ENCODE peak calls at places on chromosome 1, in six cellular contexts. One of them, this sample, is unnamed.

GRCh38 chr1:82106672-82107071 is 305.9 kb downstream of the ADGRL2 start:
- DNase-seq in GM12892: no peak
- DNase-seq in H1: no peak
- DNase-seq in K562: no peak
- DNase-seq in HepG2: peak; percentile 47
- DNase-seq in GM12878: no peak
- DNase-seq in this sample: no peak

GRCh38 chr1:47948126-47948525 is 49.1 kb downstream of the TRABD2B start:
- DNase-seq in GM12892: no peak
- DNase-seq in H1: peak; percentile 27
- DNase-seq in K562: no peak
- DNase-seq in HepG2: peak; percentile 51
- DNase-seq in GM12878: no peak
- DNase-seq in this sample: no peak

GRCh38 chr1:18484276-18484675 is 3.5 kb downstream of the KLHDC7A start:
- DNase-seq in GM12892: no peak
- DNase-seq in H1: no peak
- DNase-seq in K562: no peak
- DNase-seq in HepG2: no peak
- DNase-seq in GM12878: no peak
- DNase-seq in this sample: no peak

GRCh38 chr1:66217021-66217420 is 316.9 kb upstream of the SGIP1 start:
- DNase-seq in GM12892: no peak
- DNase-seq in H1: no peak
- DNase-seq in K562: no peak
- DNase-seq in HepG2: no peak
- DNase-seq in GM12878: no peak
- DNase-seq in this sample: no peak

GRCh38 chr1:91761303-91761721 is 124.6 kb downstream of the TGFBR3 start:
- DNase-seq in GM12892: no peak
- DNase-seq in H1: no peak
- DNase-seq in K562: peak; percentile 32
- DNase-seq in HepG2: peak; percentile 62
- DNase-seq in GM12878: no peak
- DNase-seq in this sample: no peak

GRCh38 chr1:169588785-169589485 is 2.7 kb upstream of the F5 start:
- DNase-seq in GM12892: no peak
- DNase-seq in H1: no peak
- DNase-seq in K562: no peak
- DNase-seq in HepG2: peak; percentile 39
- DNase-seq in GM12878: no peak
- DNase-seq in this sample: no peak

GRCh38 chr1:216822480-216822879 is 99.3 kb upstream of the ESRRG start:
- DNase-seq in GM12892: no peak
- DNase-seq in H1: no peak
- DNase-seq in K562: no peak
- DNase-seq in HepG2: no peak
- DNase-seq in GM12878: no peak
- DNase-seq in this sample: no peak

GRCh38 chr1:109482796-109483638 is 688 bp upstream of the ATXN7L2 start:
- DNase-seq in GM12892: no peak
- DNase-seq in H1: no peak
- DNase-seq in K562: peak; percentile 45
- DNase-seq in HepG2: no peak
- DNase-seq in GM12878: no peak
- DNase-seq in this sample: no peak

GRCh38 chr1:204227996-204228785 is 14.4 kb upstream of the GOLT1A start:
- DNase-seq in GM12892: no peak
- DNase-seq in H1: no peak
- DNase-seq in K562: no peak
- DNase-seq in HepG2: no peak
- DNase-seq in GM12878: no peak
- DNase-seq in this sample: no peak

GRCh38 chr1:59687081-59687480 is 127.7 kb upstream of the HOOK1 start:
- DNase-seq in GM12892: no peak
- DNase-seq in H1: no peak
- DNase-seq in K562: no peak
- DNase-seq in HepG2: no peak
- DNase-seq in GM12878: no peak
- DNase-seq in this sample: no peak

GRCh38 chr1:59690531-59690930 is 124.2 kb upstream of the HOOK1 start:
- DNase-seq in GM12892: no peak
- DNase-seq in H1: no peak
- DNase-seq in K562: no peak
- DNase-seq in HepG2: no peak
- DNase-seq in GM12878: no peak
- DNase-seq in this sample: no peak

GRCh38 chr1:59691261-59691660 is 123.5 kb upstream of the HOOK1 start:
- DNase-seq in GM12892: no peak
- DNase-seq in H1: no peak
- DNase-seq in K562: no peak
- DNase-seq in HepG2: no peak
- DNase-seq in GM12878: no peak
- DNase-seq in this sample: no peak

GRCh38 chr1:59688976-59689375 is 125.8 kb upstream of the HOOK1 start:
- DNase-seq in GM12892: no peak
- DNase-seq in H1: no peak
- DNase-seq in K562: no peak
- DNase-seq in HepG2: no peak
- DNase-seq in GM12878: no peak
- DNase-seq in this sample: no peak

DNA sequence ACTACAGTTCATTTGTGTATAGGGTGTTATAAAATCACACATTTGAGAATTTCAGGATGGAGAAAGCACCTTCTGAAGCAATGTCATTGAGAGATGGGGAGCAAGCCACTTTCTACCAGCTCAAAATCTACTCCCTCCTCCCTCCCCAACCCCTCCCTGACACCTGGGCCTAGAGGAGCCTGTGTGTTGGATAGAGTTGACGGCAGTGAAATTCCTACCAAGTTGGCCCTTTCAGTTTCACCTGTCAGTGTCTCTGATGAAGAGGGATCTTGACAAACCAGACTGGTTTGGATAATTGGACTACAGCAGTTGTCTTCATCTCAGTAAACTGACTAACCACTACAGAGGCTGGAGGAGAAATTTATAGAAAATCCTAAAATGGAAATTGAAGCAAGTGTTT is 125.0 kb upstream of the HOOK1 start:
- DNase-seq in GM12892: no peak
- DNase-seq in H1: no peak
- DNase-seq in K562: no peak
- DNase-seq in HepG2: no peak
- DNase-seq in GM12878: no peak
- DNase-seq in this sample: no peak
- TF ChIP-seq TAF1 in GM12892: no peak
- TF ChIP-seq TAF1 in H1: no peak
- TF ChIP-seq TAF1 in K562: no peak
- TF ChIP-seq TAF1 in HepG2: no peak
- TF ChIP-seq TAF1 in GM12878: no peak
- TF ChIP-seq TAF1 in this sample: no peak

DNA sequence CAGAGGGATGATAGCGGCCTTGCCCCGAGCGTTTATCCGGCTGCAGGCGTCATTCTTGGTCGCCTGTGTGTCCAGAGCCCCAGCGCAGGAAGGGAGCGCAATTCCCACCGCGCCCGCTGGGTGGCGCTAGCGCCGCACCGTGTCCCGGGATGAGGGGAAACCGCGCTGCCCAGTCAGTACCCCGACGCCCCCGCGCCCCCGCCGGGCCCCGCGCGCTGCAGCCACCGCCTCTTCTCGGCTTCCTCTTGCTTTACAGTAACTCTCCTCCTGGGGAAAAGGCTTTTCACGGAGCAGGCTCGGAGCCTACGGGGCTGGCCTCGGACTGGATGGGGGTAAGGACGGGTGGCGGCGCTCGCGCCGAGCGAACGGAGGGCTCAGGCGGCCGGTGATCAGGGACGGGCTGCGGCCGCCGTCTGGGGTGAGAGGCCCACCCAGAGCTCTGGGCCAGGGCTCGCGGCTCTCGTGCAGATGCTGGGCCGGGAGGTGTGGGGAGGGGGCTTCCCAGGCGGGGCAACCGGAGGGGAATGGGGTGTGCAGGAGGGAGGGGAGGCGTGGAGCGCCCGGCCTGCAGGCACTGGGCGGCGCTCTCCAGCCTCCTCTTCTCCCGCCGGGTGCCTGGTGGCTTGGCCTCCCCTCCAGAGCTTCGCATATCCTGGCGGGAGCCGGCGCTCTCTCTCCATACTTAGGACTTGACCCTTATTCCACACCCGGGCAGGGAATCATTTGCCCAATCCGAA is 29.8 kb downstream of the TEX35 start:
- DNase-seq in GM12892: peak; percentile 85
- DNase-seq in H1: peak; percentile 71
- DNase-seq in K562: peak; percentile 89
- DNase-seq in HepG2: peak; percentile 67
- DNase-seq in GM12878: peak; percentile 52
- DNase-seq in this sample: peak; percentile 90
- TF ChIP-seq POLR2A in GM12892: no peak
- TF ChIP-seq POLR2A in H1: no peak
- TF ChIP-seq POLR2A in K562: no peak
- TF ChIP-seq POLR2A in HepG2: no peak
- TF ChIP-seq POLR2A in GM12878: no peak
- TF ChIP-seq POLR2A in this sample: no peak

DNA sequence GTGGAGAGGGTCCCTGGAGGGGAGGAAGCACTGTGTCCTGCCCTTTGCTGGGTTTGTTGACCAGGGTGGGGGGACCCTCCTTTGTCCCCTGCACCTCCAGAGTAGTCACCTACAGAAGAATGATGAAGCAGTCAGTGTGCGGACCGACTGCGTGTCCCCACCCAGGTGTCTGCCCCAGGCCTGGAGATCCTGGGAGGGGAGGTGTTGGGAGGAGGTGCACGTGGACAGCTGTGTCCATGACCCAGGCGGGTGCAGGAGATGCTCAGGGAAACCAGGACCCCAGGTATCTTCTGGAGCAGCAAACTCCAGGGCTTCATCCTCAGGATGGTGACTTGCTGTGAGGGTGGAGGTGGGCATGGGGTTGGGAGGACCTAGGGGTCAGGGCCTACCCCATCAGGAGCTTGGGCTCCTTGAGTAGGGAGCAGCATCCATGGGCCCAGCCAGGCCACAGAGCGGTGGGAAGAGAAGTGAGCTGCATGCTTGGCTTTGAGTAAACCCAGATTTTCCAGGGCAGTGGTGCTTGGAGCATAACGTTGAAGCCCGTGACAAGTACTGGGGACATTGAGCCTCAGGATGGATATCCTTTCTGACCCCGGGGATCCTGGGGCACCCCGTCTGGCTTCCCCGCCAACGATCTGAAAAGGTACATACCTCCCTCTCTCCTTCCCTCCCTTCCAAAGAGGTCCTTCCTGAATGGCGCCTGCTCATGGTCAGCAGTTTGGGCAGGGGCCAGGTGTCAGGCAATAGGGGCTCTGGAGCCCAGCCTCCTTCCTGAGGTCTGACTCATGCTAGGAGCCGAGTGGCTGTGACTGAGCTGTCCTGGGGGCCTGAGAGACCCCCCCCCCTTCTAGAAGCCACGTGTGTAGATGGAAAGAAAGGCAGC is 13.7 kb downstream of the ACTRT2 start:
- DNase-seq in GM12892: no peak
- DNase-seq in H1: no peak
- DNase-seq in K562: no peak
- DNase-seq in HepG2: no peak
- DNase-seq in GM12878: no peak
- DNase-seq in this sample: no peak
- TF ChIP-seq POLR2AphosphoS5 in GM12892: no peak
- TF ChIP-seq POLR2AphosphoS5 in H1: no peak
- TF ChIP-seq POLR2AphosphoS5 in K562: no peak
- TF ChIP-seq POLR2AphosphoS5 in HepG2: no peak
- TF ChIP-seq POLR2AphosphoS5 in GM12878: no peak
- TF ChIP-seq POLR2AphosphoS5 in this sample: no peak

DNA sequence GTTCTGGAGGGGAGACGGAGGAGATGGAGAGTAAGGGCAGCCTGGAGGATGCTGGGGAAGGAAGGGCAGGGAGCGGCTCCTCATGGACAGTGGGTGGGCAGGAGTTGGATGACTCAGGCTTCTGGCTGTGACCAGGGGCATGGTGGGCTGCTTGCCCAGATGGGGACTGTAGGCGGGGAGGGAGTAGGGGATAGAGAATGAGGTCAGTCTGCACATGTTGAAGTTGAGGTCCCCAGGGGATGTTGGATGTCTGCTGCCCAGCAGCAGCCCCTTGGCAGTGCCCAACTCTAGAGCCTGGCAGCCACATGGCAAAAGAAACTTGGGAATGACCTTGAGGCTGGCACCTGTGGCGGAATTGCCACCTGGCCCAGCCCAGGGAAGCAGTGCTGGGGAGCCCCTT is 6.4 kb downstream of the SELENON start:
- DNase-seq in GM12892: no peak
- DNase-seq in H1: no peak
- DNase-seq in K562: no peak
- DNase-seq in HepG2: no peak
- DNase-seq in GM12878: no peak
- DNase-seq in this sample: no peak
- TF ChIP-seq TAF1 in GM12892: no peak
- TF ChIP-seq TAF1 in H1: no peak
- TF ChIP-seq TAF1 in K562: no peak
- TF ChIP-seq TAF1 in HepG2: no peak
- TF ChIP-seq TAF1 in GM12878: no peak
- TF ChIP-seq TAF1 in this sample: no peak

DNA sequence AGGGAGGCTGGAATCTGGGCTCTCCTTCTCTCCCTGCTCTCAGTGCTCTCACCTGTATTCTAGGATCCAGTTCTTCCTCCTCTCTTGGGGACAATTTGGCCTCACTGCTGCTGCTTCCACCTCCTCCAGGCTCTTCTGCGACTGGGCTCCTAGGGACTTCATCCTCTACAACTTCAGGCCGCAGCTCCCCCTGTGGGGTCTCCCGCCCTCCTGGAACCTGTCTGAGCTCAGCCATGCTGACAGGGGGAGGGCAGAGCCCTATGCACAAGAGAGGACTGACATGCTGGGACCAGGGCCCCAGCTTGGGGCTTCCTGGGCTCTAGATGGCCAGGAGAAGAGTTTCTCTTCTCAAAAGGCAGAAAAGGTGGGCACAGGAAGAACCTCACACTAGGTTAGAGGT is 1.0 kb downstream of the SH3BP5L start:
- DNase-seq in GM12892: no peak
- DNase-seq in H1: no peak
- DNase-seq in K562: no peak
- DNase-seq in HepG2: no peak
- DNase-seq in GM12878: no peak
- DNase-seq in this sample: no peak
- TF ChIP-seq POLR2A in GM12892: no peak
- TF ChIP-seq POLR2A in H1: no peak
- TF ChIP-seq POLR2A in K562: no peak
- TF ChIP-seq POLR2A in HepG2: no peak
- TF ChIP-seq POLR2A in GM12878: no peak
- TF ChIP-seq POLR2A in this sample: no peak

DNA sequence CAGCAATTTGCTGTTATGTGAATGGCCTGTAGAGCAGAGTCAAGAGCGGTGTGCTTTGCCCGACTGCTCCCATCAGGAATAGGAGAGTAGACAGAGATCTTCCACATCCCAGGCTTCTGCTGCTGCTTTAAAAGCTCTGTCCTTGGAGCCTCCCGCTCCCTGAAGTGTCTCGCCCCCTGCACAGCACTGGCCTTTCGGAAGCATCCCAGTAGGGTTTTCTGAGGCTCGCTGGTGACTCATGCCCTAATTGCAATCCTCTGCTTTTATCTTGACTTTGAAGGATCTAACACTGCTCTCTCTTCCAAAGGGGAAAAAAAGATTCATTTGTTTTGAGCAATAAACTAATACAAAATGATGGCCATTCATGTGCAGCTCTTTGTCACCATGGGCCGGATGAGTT is 13.3 kb upstream of the CD101 start:
- DNase-seq in GM12892: no peak
- DNase-seq in H1: no peak
- DNase-seq in K562: no peak
- DNase-seq in HepG2: no peak
- DNase-seq in GM12878: no peak
- DNase-seq in this sample: no peak
- TF ChIP-seq POLR2AphosphoS5 in GM12892: no peak
- TF ChIP-seq POLR2AphosphoS5 in H1: no peak
- TF ChIP-seq POLR2AphosphoS5 in K562: no peak
- TF ChIP-seq POLR2AphosphoS5 in HepG2: no peak
- TF ChIP-seq POLR2AphosphoS5 in GM12878: no peak
- TF ChIP-seq POLR2AphosphoS5 in this sample: no peak

GRCh38 chr1:213715182-213715581 is 272.6 kb upstream of the PROX1 start:
- DNase-seq in GM12892: no peak
- DNase-seq in H1: no peak
- DNase-seq in K562: no peak
- DNase-seq in HepG2: no peak
- DNase-seq in GM12878: no peak
- DNase-seq in this sample: no peak
- TF ChIP-seq TAF1 in GM12892: no peak
- TF ChIP-seq TAF1 in H1: no peak
- TF ChIP-seq TAF1 in K562: no peak
- TF ChIP-seq TAF1 in HepG2: no peak
- TF ChIP-seq TAF1 in GM12878: no peak
- TF ChIP-seq TAF1 in this sample: no peak